ENCODE peak calls at places on chromosomes 1 and 21, in six cellular contexts. X is adipocyte; S is effector memory CD8-positive, alpha-beta T cell; M is GM23338; V is SW480; I is heart right ventricle. C is an unnamed sample.

GRCh38 chr1:200877839-200878551 is 5.2 kb downstream of the GPR25 start:
- DNase-seq in S (no peak), M (no peak), I (no peak), X (no peak), V (no peak), C (peak; percentile 19)

GRCh38 chr1:191371626-191372025 is 786.6 kb upstream of the RGS18 start:
- DNase-seq in I (no peak), S (no peak), V (no peak), M (no peak), X (peak; percentile 5), C (no peak)

GRCh38 chr1:232676307-232676706 is 46.4 kb upstream of the SIPA1L2 start:
- DNase-seq in M (no peak), S (no peak), X (no peak), V (no peak), I (no peak), C (no peak)

GRCh38 chr1:40394456-40395172 is 21.1 kb downstream of the SMAP2 start:
- DNase-seq in X (peak; percentile 51), M (no peak), V (no peak), I (no peak), S (no peak), C (no peak)

GRCh38 chr1:90607736-90608135 is 109.4 kb downstream of the BARHL2 start:
- DNase-seq in I (no peak), X (no peak), M (no peak), V (no peak), S (no peak), C (no peak)

GRCh38 chr1:241592273-241592958 is 47.8 kb downstream of the CHML start:
- DNase-seq in V (no peak), I (no peak), S (no peak), M (no peak), X (peak; percentile 46), C (no peak)

GRCh38 chr1:24714859-24715520 is 30.3 kb upstream of the CLIC4 start:
- DNase-seq in M (no peak), V (no peak), S (no peak), X (peak; percentile 48), I (no peak), C (no peak)

GRCh38 chr1:230283678-230284077 is 142.5 kb downstream of the PGBD5 start:
- DNase-seq in M (no peak), I (no peak), S (no peak), V (no peak), X (no peak), C (no peak)

GRCh38 chr1:2819429-2819828 is 17.9 kb upstream of the TTC34 start:
- DNase-seq in I (no peak), X (no peak), V (no peak), M (no peak), S (no peak), C (no peak)

GRCh38 chr1:238060046-238060445 is 169.3 kb upstream of the ZP4 start:
- DNase-seq in X (no peak), I (no peak), V (no peak), S (no peak), M (no peak), C (no peak)

GRCh38 chr1:98515744-98516143 is 145.8 kb upstream of the SNX7 start:
- DNase-seq in V (no peak), X (no peak), M (no peak), I (no peak), S (no peak), C (no peak)

GRCh38 chr1:36083635-36084501 is at the start of gene TEKT2:
- DNase-seq in V (no peak), M (peak; percentile 96), S (no peak), I (no peak), X (peak; percentile 81), C (peak; percentile 42)

GRCh38 chr21:16569679-16570078 is 839.9 kb downstream of the USP25 start:
- DNase-seq in V (no peak), M (no peak), I (no peak), S (no peak), X (no peak), C (no peak)

GRCh38 chr1:195218428-195219212 is 1389.6 kb downstream of the KCNT2 start:
- DNase-seq in M (no peak), I (no peak), V (no peak), S (no peak), X (no peak), C (no peak)

C was measured in lung.